ENCODE peak calls at places on chromosomes 2 and 18, in ten cellular contexts. M, H, L, B, C, T, K, P, O and I are unnamed samples. For H3K4me1, the result is how much of the 10 kb centered on the place peaks cover.

GRCh38 chr2:2564300-2565085 is 233.4 kb upstream of the MYT1L start:
- DNase-seq in M (peak), H (no peak), L (no peak), B (no peak), C (no peak), T (no peak), K (no peak), P (no peak), O (no peak), I (peak)

GRCh38 chr2:216423071-216423470 is 10.8 kb downstream of the SMARCAL1 start:
- DNase-seq in M (no peak), H (no peak), L (no peak), B (no peak), C (no peak), T (no peak), K (no peak), P (no peak), O (no peak), I (no peak)

GRCh38 chr2:36246320-36246990 is 109.1 kb upstream of the CRIM1 start:
- DNase-seq in M (no peak), H (no peak), L (no peak), B (no peak), C (no peak), T (no peak), K (no peak), P (no peak), O (no peak), I (no peak)

GRCh38 chr2:18473241-18473841 is 87.1 kb downstream of the RDH14 start:
- DNase-seq in M (no peak), H (no peak), L (no peak), B (no peak), C (peak), T (no peak), K (peak), P (no peak), O (no peak), I (no peak)

GRCh38 chr2:50902365-50902764 is 129.6 kb downstream of the NRXN1 start:
- DNase-seq in M (no peak), H (no peak), L (no peak), B (no peak), C (no peak), T (no peak), K (no peak), P (no peak), O (no peak), I (no peak)

GRCh38 chr2:109663721-109664120 is 49.6 kb downstream of the SOWAHC start:
- DNase-seq in M (no peak), H (no peak), L (no peak), B (peak), C (no peak), T (peak), K (peak), P (no peak), O (no peak), I (peak)

GRCh38 chr2:23524261-23524706 is 139.3 kb downstream of the KLHL29 start:
- DNase-seq in M (no peak), H (no peak), L (peak), B (no peak), C (peak), T (no peak), K (peak), P (no peak), O (no peak), I (peak)

GRCh38 chr2:213001285-213001910 is 150.0 kb downstream of the IKZF2 start:
- DNase-seq in M (no peak), H (no peak), L (no peak), B (no peak), C (no peak), T (no peak), K (no peak), P (no peak), O (no peak), I (no peak)

GRCh38 chr2:199019898-199020507 is 437.7 kb downstream of the SATB2 start:
- DNase-seq in M (no peak), H (no peak), L (peak), B (peak), C (no peak), T (no peak), K (no peak), P (no peak), O (no peak), I (peak)

GRCh38 chr2:241417626-241418025 is 61.5 kb downstream of the FARP2 start:
- DNase-seq in M (no peak), H (no peak), L (no peak), B (peak), C (no peak), T (no peak), K (no peak), P (no peak), O (no peak), I (no peak)

GRCh38 chr2:196992466-196992865 is 66.0 kb upstream of the PGAP1 start:
- DNase-seq in M (no peak), H (no peak), L (no peak), B (no peak), C (no peak), T (no peak), K (no peak), P (no peak), O (no peak), I (no peak)

GRCh38 chr2:216017365-216017764 is 4.0 kb upstream of the MREG start:
- DNase-seq in M (no peak), H (peak), L (no peak), B (no peak), C (peak), T (peak), K (no peak), P (no peak), O (no peak), I (no peak)

GRCh38 chr2:17649026-17649425 is 104.6 kb downstream of the SMC6 start:
- DNase-seq in M (no peak), H (no peak), L (no peak), B (no peak), C (no peak), T (no peak), K (no peak), P (no peak), O (no peak), I (no peak)

GRCh38 chr2:100619951-100620350 is 57.2 kb downstream of the PDCL3 start:
- DNase-seq in M (peak), H (no peak), L (peak), B (no peak), C (no peak), T (no peak), K (no peak), P (no peak), O (no peak), I (no peak)

GRCh38 chr2:50951416-50951815 is 80.5 kb downstream of the NRXN1 start:
- DNase-seq in M (no peak), H (no peak), L (no peak), B (no peak), C (no peak), T (no peak), K (no peak), P (no peak), O (no peak), I (no peak)

GRCh38 chr2:241739651-241740050 is 5.2 kb downstream of the D2HGDH start:
- DNase-seq in M (no peak), H (no peak), L (no peak), B (no peak), C (no peak), T (no peak), K (no peak), P (no peak), O (no peak), I (no peak)

GRCh38 chr2:235295831-235296230 is 198.0 kb upstream of the AGAP1 start:
- DNase-seq in M (no peak), H (no peak), L (no peak), B (no peak), C (no peak), T (no peak), K (no peak), P (no peak), O (no peak), I (no peak)

GRCh38 chr2:234625626-234626253 is 128.9 kb upstream of the ARL4C start:
- DNase-seq in M (no peak), H (no peak), L (peak), B (no peak), C (no peak), T (no peak), K (no peak), P (no peak), O (no peak), I (no peak)

GRCh38 chr2:65437392-65438135 is 5.2 kb upstream of the SPRED2 start:
- DNase-seq in M (no peak), H (peak), L (no peak), B (no peak), C (no peak), T (no peak), K (no peak), P (no peak), O (no peak), I (no peak)

GRCh38 chr2:72562451-72563153 is 263.2 kb downstream of the EXOC6B start:
- DNase-seq in M (no peak), H (peak), L (no peak), B (no peak), C (no peak), T (no peak), K (no peak), P (no peak), O (no peak), I (no peak)

GRCh38 chr18:11387880-11388279 is 221.5 kb upstream of the SLC35G4 start:
- DNase-seq in M (no peak), H (no peak), L (peak), B (peak), C (peak), T (peak), K (peak), P (peak), O (no peak), I (peak)

GRCh38 chr2:145220496-145220895 is 700.6 kb upstream of the ZEB2 start:
- DNase-seq in M (no peak), H (no peak), L (no peak), B (no peak), C (no peak), T (no peak), K (no peak), P (no peak), O (no peak), I (no peak)

GRCh38 chr2:120346034-120346666 is at the start of gene INHBB:
- DNase-seq in M (peak), H (no peak), L (no peak), B (no peak), C (no peak), T (peak), K (no peak), P (no peak), O (no peak), I (peak)

GRCh38 chr2:48734576-48735303 is 20.8 kb downstream of the LHCGR start:
- DNase-seq in M (no peak), H (no peak), L (no peak), B (no peak), C (no peak), T (no peak), K (no peak), P (no peak), O (no peak), I (no peak)

GRCh38 chr18:79772108-79772864 is 25.5 kb upstream of the KCNG2 start:
- DNase-seq in M (peak), H (no peak), L (no peak), B (no peak), C (no peak), T (no peak), K (no peak), P (no peak), O (peak), I (no peak)

GRCh38 chr2:11669454-11670291 is at the start of gene NTSR2:
- DNase-seq in M (peak), H (no peak), L (no peak), B (peak), C (peak), T (peak), K (no peak), P (no peak), O (no peak), I (peak)

GRCh38 chr2:64101141-64101591 is 43.1 kb downstream of the PELI1 start:
- DNase-seq in M (no peak), H (no peak), L (no peak), B (no peak), C (no peak), T (no peak), K (no peak), P (no peak), O (no peak), I (no peak)

GRCh38 chr2:2524340-2524941 is 193.4 kb upstream of the MYT1L start:
- DNase-seq in M (no peak), H (no peak), L (no peak), B (no peak), C (no peak), T (no peak), K (no peak), P (no peak), O (no peak), I (no peak)

GRCh38 chr2:30826481-30826880 is 19.2 kb upstream of the CAPN13 start:
- DNase-seq in M (no peak), H (no peak), L (no peak), B (no peak), C (no peak), T (no peak), K (no peak), P (no peak), O (no peak), I (no peak)

GRCh38 chr2:106961328-106961727 is 75.4 kb upstream of the ST6GAL2 start:
- DNase-seq in M (no peak), H (no peak), L (no peak), B (no peak), C (no peak), T (no peak), K (no peak), P (no peak), O (no peak), I (no peak)

GRCh38 chr2:137050949-137051348 is 285.6 kb downstream of the THSD7B start:
- DNase-seq in M (no peak), H (no peak), L (no peak), B (no peak), C (no peak), T (no peak), K (no peak), P (peak), O (no peak), I (no peak)

GRCh38 chr2:101273045-101273444 is 20.4 kb downstream of the CNOT11 start:
- DNase-seq in M (no peak), H (no peak), L (no peak), B (no peak), C (no peak), T (no peak), K (no peak), P (no peak), O (no peak), I (no peak)

GRCh38 chr2:67702284-67702683 is 305.2 kb downstream of the ETAA1 start:
- DNase-seq in M (no peak), H (no peak), L (no peak), B (no peak), C (no peak), T (no peak), K (no peak), P (no peak), O (no peak), I (no peak)

DNA sequence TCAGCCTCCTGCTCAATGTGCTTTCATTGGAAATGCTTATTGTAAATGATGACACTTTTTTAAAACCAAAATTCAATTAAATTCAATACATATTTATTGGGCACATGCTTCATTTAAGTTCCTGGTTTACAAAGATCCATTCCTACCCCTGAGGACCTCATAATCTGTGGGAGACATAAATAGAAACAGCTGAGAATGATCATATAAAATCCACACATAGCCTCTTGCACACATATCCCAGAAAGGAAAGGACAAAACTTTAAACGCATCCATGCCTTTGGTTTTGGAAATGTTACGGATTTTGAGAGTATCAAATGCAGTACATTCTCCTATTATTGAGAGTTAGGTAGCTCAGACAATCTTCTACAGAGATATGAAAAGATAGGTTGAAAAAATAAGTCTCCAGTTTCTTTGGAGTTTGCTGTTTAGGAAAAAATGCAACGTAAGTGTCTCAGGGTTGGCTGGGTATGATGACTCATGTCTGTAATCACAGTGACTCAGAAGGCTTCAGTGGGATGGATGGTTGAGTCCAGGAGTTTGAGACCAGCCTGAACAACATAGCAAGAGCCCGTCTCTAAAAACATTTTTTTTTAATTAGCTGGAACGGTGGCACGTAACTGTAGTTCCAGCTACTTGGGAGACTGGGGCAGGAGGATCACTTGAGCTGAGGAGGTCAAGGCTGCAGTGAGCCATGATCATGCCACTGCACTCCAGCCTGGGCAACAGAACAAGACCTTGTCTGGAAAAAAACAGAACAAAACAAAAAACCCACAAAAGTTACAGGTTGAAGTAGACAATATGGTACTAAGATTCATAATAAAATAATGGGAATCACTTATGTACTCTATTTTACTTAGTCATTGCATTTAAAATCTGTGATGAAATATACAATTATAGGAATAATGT is 3.9 kb upstream of the PRELID3A start:
- DNase-seq in M (peak), H (peak), L (peak), B (no peak), C (no peak), T (no peak), K (no peak), P (no peak), O (no peak), I (no peak)
- H3K27ac ChIP-seq in M (no peak), H (peak), L (peak), B (no peak), C (no peak), T (no peak), K (no peak), P (peak), O (peak), I (no peak)

GRCh38 chr2:162037028-162037795 is 36.8 kb downstream of the DPP4 start:
- DNase-seq in M (no peak), H (no peak), L (no peak), B (no peak), C (no peak), T (no peak), K (no peak), P (no peak), O (no peak), I (no peak)
- H3K4me1 ChIP-seq in M (under half), H (under half), L (under half), B (under half), C (under half), T (under half), K (under half), P (under half), O (under half), I (under half)

DNA sequence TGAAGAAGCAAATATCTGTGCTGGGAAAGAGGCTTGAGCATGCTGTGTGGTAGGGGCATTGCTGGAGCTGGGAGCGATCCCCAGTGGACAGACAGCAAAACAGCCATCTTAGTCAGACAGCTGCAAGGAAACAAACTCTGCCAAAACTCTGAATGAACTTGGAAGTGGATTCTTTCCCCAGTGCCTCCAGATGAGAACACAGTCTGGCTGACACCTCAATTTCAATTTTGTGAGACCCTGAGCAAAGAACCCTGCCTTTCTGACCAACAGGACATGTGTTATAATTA is 23.2 kb upstream of the FAP start:
- DNase-seq in M (no peak), H (no peak), L (no peak), B (no peak), C (no peak), T (no peak), K (no peak), P (no peak), O (no peak), I (no peak)
- H3K27ac ChIP-seq in M (no peak), H (no peak), L (no peak), B (no peak), C (no peak), T (no peak), K (no peak), P (no peak), O (no peak), I (no peak)

DNA sequence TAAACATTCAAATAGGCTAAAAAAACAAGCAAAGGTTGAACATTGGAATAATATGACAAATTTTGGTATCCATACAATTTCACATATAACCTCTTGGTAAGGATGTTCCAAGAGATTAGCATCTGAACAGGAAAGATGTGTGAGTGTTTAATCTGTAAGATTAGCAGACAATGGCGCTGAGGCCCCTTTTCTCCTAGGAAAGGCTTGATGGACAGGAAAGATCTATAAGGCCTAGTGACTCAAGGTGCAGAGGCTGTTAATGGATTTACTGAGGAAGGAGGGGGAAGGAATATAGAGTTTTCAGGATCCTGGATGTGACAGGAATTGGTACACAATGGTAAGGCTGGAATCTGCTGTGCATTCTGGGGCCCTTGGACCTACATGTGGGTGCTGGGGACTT is 48.1 kb upstream of the SMAD2 start:
- DNase-seq in M (no peak), H (no peak), L (no peak), B (no peak), C (no peak), T (no peak), K (no peak), P (no peak), O (no peak), I (no peak)
- H3K4me1 ChIP-seq in M (under half), H (under half), L (under half), B (under half), C (under half), T (under half), K (under half), P (under half), O (under half), I (under half)

DNA sequence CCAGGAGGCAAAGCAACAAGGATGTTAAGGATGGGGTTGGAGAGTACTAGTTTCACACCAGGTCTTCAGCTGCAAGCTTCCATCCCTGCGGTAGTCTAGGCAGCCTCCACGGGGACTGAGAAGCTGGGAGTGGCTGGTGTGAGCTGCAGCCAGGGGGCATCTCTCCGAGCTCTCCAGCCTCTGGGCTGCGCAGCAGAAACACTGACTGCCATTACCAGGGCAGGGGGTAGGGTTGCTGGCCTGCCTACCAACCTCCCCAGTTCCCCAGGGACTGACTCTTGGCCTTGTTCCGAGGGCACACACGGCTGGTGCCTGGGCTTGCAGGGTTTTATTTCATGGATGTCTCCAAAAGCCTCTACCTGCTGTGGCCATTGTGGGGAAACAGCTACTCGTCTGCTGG is 15.9 kb downstream of the GATA6 start:
- DNase-seq in M (no peak), H (no peak), L (no peak), B (no peak), C (no peak), T (no peak), K (no peak), P (no peak), O (no peak), I (no peak)
- H3K27ac ChIP-seq in M (peak), H (no peak), L (no peak), B (no peak), C (no peak), T (no peak), K (peak), P (no peak), O (peak), I (no peak)

DNA sequence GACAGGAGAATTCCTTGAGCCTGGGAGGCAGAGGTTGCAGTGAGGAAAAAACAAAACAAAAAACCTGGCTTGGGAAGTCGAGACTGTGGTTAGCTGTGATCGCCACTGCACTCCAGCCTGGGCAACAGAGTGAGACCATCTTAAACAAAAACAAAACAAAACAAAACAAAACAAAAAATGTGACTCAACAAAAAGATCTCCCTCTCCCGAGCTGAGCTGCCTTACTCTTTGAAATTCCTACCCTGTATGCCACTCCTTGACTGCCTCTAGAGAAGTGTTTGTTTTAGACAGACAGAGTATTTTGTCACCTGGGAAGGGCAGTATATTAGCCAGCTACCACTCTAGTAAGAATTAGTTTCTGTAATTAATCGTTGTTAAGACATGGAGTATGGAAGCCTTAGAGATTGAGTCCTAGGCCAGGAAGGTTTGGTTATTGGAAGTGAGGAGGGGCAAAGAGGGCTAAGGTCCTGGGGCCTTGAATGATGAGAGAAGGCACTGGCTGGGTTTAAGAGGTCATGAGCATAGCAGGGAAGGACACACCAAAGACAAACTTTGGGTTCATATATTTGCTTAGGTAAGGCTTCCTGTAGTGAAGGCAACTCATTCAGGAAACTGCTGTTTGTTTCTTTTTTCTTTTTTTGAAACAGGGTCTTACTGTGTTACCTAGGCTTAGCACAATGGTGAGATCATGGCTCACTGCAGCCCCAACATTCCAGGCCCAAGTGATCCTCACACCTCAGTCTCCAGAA is 56.0 kb downstream of the HAUS1 start:
- DNase-seq in M (no peak), H (peak), L (peak), B (no peak), C (no peak), T (no peak), K (no peak), P (no peak), O (no peak), I (no peak)
- H3K4me1 ChIP-seq in M (under half), H (half or more), L (half or more), B (under half), C (under half), T (under half), K (under half), P (under half), O (under half), I (under half)